ENCODE peak calls at places on chromosome 1, in four cellular contexts. S is fibroblast of pulmonary artery; G is activated CD8-positive, alpha-beta memory T cell treated with anti-CD3 and anti-CD28 coated beads for 24 hours; F is memory B cell. X is an unnamed sample.

GRCh38 chr1:25086518-25087079 is 145.7 kb downstream of the SYF2 start:
- DNase-seq in F (no peak), G (no peak), S (no peak), X (no peak)

GRCh38 chr1:62841587-62842169 is 57.7 kb downstream of the ATG4C start:
- DNase-seq in F (peak; percentile 53), S (peak; percentile 84), G (no peak), X (peak; percentile 70)

GRCh38 chr1:117669572-117669971 is 63.7 kb downstream of the TENT5C start:
- DNase-seq in S (no peak), G (peak; percentile 54), F (no peak), X (no peak)

GRCh38 chr1:1068374-1069060 is 5.6 kb downstream of the RNF223 start:
- DNase-seq in F (peak; percentile 88), G (peak; percentile 71), S (no peak), X (no peak)

GRCh38 chr1:185281245-185281644 is 35.8 kb downstream of the IVNS1ABP start:
- DNase-seq in S (no peak), F (no peak), G (no peak), X (no peak)

GRCh38 chr1:206067486-206068302 is 14.7 kb downstream of the RHEX start:
- DNase-seq in G (no peak), F (no peak), S (no peak), X (no peak)

GRCh38 chr1:151972533-151973270 is 21.0 kb downstream of the S100A10 start:
- DNase-seq in F (no peak), S (peak; percentile 69), G (no peak), X (peak; percentile 91)

GRCh38 chr1:24946861-24947658 is 17.0 kb upstream of the RUNX3 start:
- DNase-seq in F (no peak), G (no peak), S (no peak), X (no peak)

GRCh38 chr1:234882898-234883297 is 245.7 kb downstream of the TOMM20 start:
- DNase-seq in S (no peak), G (no peak), F (no peak), X (no peak)

GRCh38 chr1:56524263-56524662 is 55.1 kb downstream of the PLPP3 start:
- DNase-seq in F (peak; percentile 37), S (no peak), G (no peak), X (no peak)

GRCh38 chr1:205472737-205473565 is 17.1 kb upstream of the BLACAT1 start:
- DNase-seq in S (no peak), G (no peak), F (no peak), X (no peak)

GRCh38 chr1:94608142-94608851 is 66.7 kb upstream of the F3 start:
- DNase-seq in S (no peak), G (no peak), F (no peak), X (no peak)

GRCh38 chr1:201517631-201518030 is 10.7 kb upstream of the CSRP1 start:
- DNase-seq in G (no peak), S (no peak), F (no peak), X (no peak)

GRCh38 chr1:157517026-157517425 is 35.3 kb downstream of the FCRL5 start:
- DNase-seq in S (no peak), F (no peak), G (no peak), X (no peak)

GRCh38 chr1:225464851-225465792 is 37.3 kb upstream of the LBR start:
- DNase-seq in S (no peak), G (peak; percentile 54), F (no peak), X (no peak)

GRCh38 chr1:155285063-155285462 is 7.8 kb downstream of the HCN3 start:
- DNase-seq in F (no peak), G (no peak), S (no peak), X (no peak)

GRCh38 chr1:245260116-245260882 is 105.5 kb downstream of the KIF26B start:
- DNase-seq in G (no peak), F (no peak), S (no peak), X (no peak)

GRCh38 chr1:7250176-7250575 is 464.9 kb downstream of the CAMTA1 start:
- DNase-seq in G (no peak), F (no peak), S (no peak), X (no peak)

GRCh38 chr1:202645097-202645476 is 65.2 kb downstream of the SYT2 start:
- DNase-seq in S (no peak), F (no peak), G (no peak), X (no peak)

GRCh38 chr1:231964241-231964640 is 337.7 kb downstream of the DISC1 start:
- DNase-seq in S (no peak), G (no peak), F (no peak), X (no peak)